ENCODE peak calls at places on chromosome 1, in six cellular contexts. B is psoas muscle; K is NCI-H1105; V is globus pallidus; R is cardiac fibroblast; Y is CD4-positive, alpha-beta T cell. S is an unnamed sample.

GRCh38 chr1:222996307-222996983 is 146.6 kb downstream of the TLR5 start:
- DNase-seq in B (no peak), K (no peak), V (no peak), R (no peak), Y (no peak), S (no peak)

GRCh38 chr1:241706257-241706656 is 54.2 kb downstream of the WDR64 start:
- DNase-seq in B (no peak), K (no peak), V (no peak), R (peak; percentile 30), Y (no peak), S (no peak)

GRCh38 chr1:198297281-198297680 is 140.5 kb downstream of the NEK7 start:
- DNase-seq in B (no peak), K (no peak), V (no peak), R (no peak), Y (no peak), S (no peak)

GRCh38 chr1:222554177-222554576 is 6.3 kb upstream of the HHIPL2 start:
- DNase-seq in B (no peak), K (no peak), V (no peak), R (no peak), Y (no peak), S (no peak)

GRCh38 chr1:39283858-39284257 is 79.4 kb downstream of the MACF1 start:
- DNase-seq in B (no peak), K (no peak), V (no peak), R (no peak), Y (no peak), S (no peak)

GRCh38 chr1:43435146-43436145 is 18.3 kb downstream of the HYI start:
- DNase-seq in B (no peak), K (no peak), V (no peak), R (peak; percentile 28), Y (no peak), S (peak; percentile 23)

GRCh38 chr1:206505702-206506375 is 1.5 kb upstream of the RASSF5 start:
- DNase-seq in B (no peak), K (no peak), V (no peak), R (peak; percentile 58), Y (no peak), S (no peak)

GRCh38 chr1:201883786-201884185 is 4.9 kb upstream of the SHISA4 start:
- DNase-seq in B (peak; percentile 53), K (no peak), V (no peak), R (peak; percentile 70), Y (no peak), S (no peak)

GRCh38 chr1:119838255-119838654 is 27.0 kb upstream of the REG4 start:
- DNase-seq in B (no peak), K (no peak), V (no peak), R (peak; percentile 12), Y (no peak), S (no peak)

GRCh38 chr1:157193702-157194391 is 55.7 kb upstream of the ETV3 start:
- DNase-seq in B (peak; percentile 38), K (peak; percentile 82), V (peak; percentile 11), R (peak; percentile 70), Y (peak; percentile 38), S (peak; percentile 5)

GRCh38 chr1:68313736-68314594 is 81.6 kb upstream of the WLS start:
- DNase-seq in B (no peak), K (peak; percentile 92), V (no peak), R (peak; percentile 50), Y (no peak), S (no peak)

GRCh38 chr1:16267690-16268180 is 30.8 kb upstream of the CPLANE2 start:
- DNase-seq in B (no peak), K (no peak), V (no peak), R (no peak), Y (no peak), S (no peak)

GRCh38 chr1:82160903-82161302 is 360.2 kb downstream of the ADGRL2 start:
- DNase-seq in B (no peak), K (no peak), V (no peak), R (no peak), Y (no peak), S (no peak)

GRCh38 chr1:41905103-41905675 is 13.5 kb downstream of the HIVEP3 start:
- DNase-seq in B (no peak), K (no peak), V (no peak), R (no peak), Y (no peak), S (no peak)

GRCh38 chr1:147643974-147644373 is 26.4 kb downstream of the ACP6 start:
- DNase-seq in B (no peak), K (no peak), V (no peak), R (no peak), Y (no peak), S (no peak)

GRCh38 chr1:27632387-27633297 is 2.3 kb downstream of the FGR start:
- DNase-seq in B (no peak), K (no peak), V (no peak), R (no peak), Y (no peak), S (peak; percentile 34)

S was measured in CD8-positive, alpha-beta memory T cell.